ENCODE peak calls at places on chromosomes 16 and 17, in eight cellular contexts. One of them, this sample, is unnamed.

GRCh38 chr17:19464033-19465026 is 53.3 kb downstream of the RNF112 start:
- DNase-seq in T-helper 2 cell: no peak
- DNase-seq in activated T-helper 9 cell treated with anti-CD3 and anti-CD28 coated beads, Interleukin-2, amount 50 U/mL, for 16 hours: no peak
- DNase-seq in naive B cell: no peak
- DNase-seq in B cell: no peak
- DNase-seq in T-helper 1 cell: no peak
- DNase-seq in GM12892: no peak
- DNase-seq in HEK293T: no peak
- DNase-seq in this sample: no peak

GRCh38 chr16:70708381-70709253 is 22.8 kb upstream of the MTSS2 start:
- DNase-seq in T-helper 1 cell: no peak
- DNase-seq in GM12892: no peak
- DNase-seq in activated T-helper 9 cell treated with anti-CD3 and anti-CD28 coated beads, Interleukin-2, amount 50 U/mL, for 16 hours: no peak
- DNase-seq in HEK293T: no peak
- DNase-seq in T-helper 2 cell: no peak
- DNase-seq in B cell: no peak
- DNase-seq in naive B cell: no peak
- DNase-seq in this sample: no peak

GRCh38 chr17:64635647-64636305 is 26.3 kb downstream of the SMURF2 start:
- DNase-seq in activated T-helper 9 cell treated with anti-CD3 and anti-CD28 coated beads, Interleukin-2, amount 50 U/mL, for 16 hours: no peak
- DNase-seq in T-helper 2 cell: no peak
- DNase-seq in naive B cell: no peak
- DNase-seq in B cell: no peak
- DNase-seq in T-helper 1 cell: no peak
- DNase-seq in GM12892: no peak
- DNase-seq in HEK293T: no peak
- DNase-seq in this sample: no peak

GRCh38 chr17:4696432-4696796 is 7.5 kb downstream of the PELP1 start:
- DNase-seq in B cell: no peak
- DNase-seq in T-helper 1 cell: no peak
- DNase-seq in naive B cell: no peak
- DNase-seq in GM12892: no peak
- DNase-seq in HEK293T: no peak
- DNase-seq in T-helper 2 cell: no peak
- DNase-seq in activated T-helper 9 cell treated with anti-CD3 and anti-CD28 coated beads, Interleukin-2, amount 50 U/mL, for 16 hours: no peak
- DNase-seq in this sample: no peak

GRCh38 chr17:68446626-68447041 is 10.7 kb downstream of the WIPI1 start:
- DNase-seq in T-helper 2 cell: no peak
- DNase-seq in GM12892: no peak
- DNase-seq in B cell: no peak
- DNase-seq in activated T-helper 9 cell treated with anti-CD3 and anti-CD28 coated beads, Interleukin-2, amount 50 U/mL, for 16 hours: no peak
- DNase-seq in T-helper 1 cell: no peak
- DNase-seq in naive B cell: no peak
- DNase-seq in HEK293T: no peak
- DNase-seq in this sample: no peak

GRCh38 chr17:80474231-80474932 is 2.0 kb downstream of the NPTX1 start:
- DNase-seq in naive B cell: no peak
- DNase-seq in B cell: no peak
- DNase-seq in T-helper 2 cell: no peak
- DNase-seq in activated T-helper 9 cell treated with anti-CD3 and anti-CD28 coated beads, Interleukin-2, amount 50 U/mL, for 16 hours: no peak
- DNase-seq in HEK293T: peak; percentile 75
- DNase-seq in T-helper 1 cell: no peak
- DNase-seq in GM12892: no peak
- DNase-seq in this sample: no peak

GRCh38 chr16:46839986-46840443 is 9.0 kb upstream of the C16orf87 start:
- DNase-seq in T-helper 1 cell: no peak
- DNase-seq in HEK293T: no peak
- DNase-seq in T-helper 2 cell: no peak
- DNase-seq in activated T-helper 9 cell treated with anti-CD3 and anti-CD28 coated beads, Interleukin-2, amount 50 U/mL, for 16 hours: no peak
- DNase-seq in B cell: no peak
- DNase-seq in naive B cell: no peak
- DNase-seq in GM12892: no peak
- DNase-seq in this sample: no peak

GRCh38 chr16:89861648-89862047 is 11.7 kb upstream of the TCF25 start:
- DNase-seq in activated T-helper 9 cell treated with anti-CD3 and anti-CD28 coated beads, Interleukin-2, amount 50 U/mL, for 16 hours: no peak
- DNase-seq in GM12892: no peak
- DNase-seq in HEK293T: no peak
- DNase-seq in naive B cell: no peak
- DNase-seq in B cell: no peak
- DNase-seq in T-helper 2 cell: no peak
- DNase-seq in T-helper 1 cell: no peak
- DNase-seq in this sample: no peak

GRCh38 chr16:49890876-49891275 is 35.0 kb upstream of the ZNF423 start:
- DNase-seq in T-helper 2 cell: no peak
- DNase-seq in naive B cell: no peak
- DNase-seq in activated T-helper 9 cell treated with anti-CD3 and anti-CD28 coated beads, Interleukin-2, amount 50 U/mL, for 16 hours: no peak
- DNase-seq in HEK293T: peak; percentile 30
- DNase-seq in T-helper 1 cell: no peak
- DNase-seq in GM12892: no peak
- DNase-seq in B cell: no peak
- DNase-seq in this sample: no peak

GRCh38 chr16:68372806-68373205 is 62.0 kb downstream of the PRMT7 start:
- DNase-seq in naive B cell: no peak
- DNase-seq in B cell: no peak
- DNase-seq in activated T-helper 9 cell treated with anti-CD3 and anti-CD28 coated beads, Interleukin-2, amount 50 U/mL, for 16 hours: no peak
- DNase-seq in T-helper 1 cell: no peak
- DNase-seq in GM12892: no peak
- DNase-seq in HEK293T: no peak
- DNase-seq in T-helper 2 cell: no peak
- DNase-seq in this sample: no peak

GRCh38 chr16:84959045-84959576 is 52.2 kb downstream of the ZDHHC7 start:
- DNase-seq in activated T-helper 9 cell treated with anti-CD3 and anti-CD28 coated beads, Interleukin-2, amount 50 U/mL, for 16 hours: no peak
- DNase-seq in T-helper 1 cell: no peak
- DNase-seq in naive B cell: no peak
- DNase-seq in GM12892: no peak
- DNase-seq in B cell: no peak
- DNase-seq in HEK293T: no peak
- DNase-seq in T-helper 2 cell: no peak
- DNase-seq in this sample: no peak

GRCh38 chr16:23650674-23651073 is 9.4 kb downstream of the DCTN5 start:
- DNase-seq in HEK293T: no peak
- DNase-seq in T-helper 2 cell: no peak
- DNase-seq in T-helper 1 cell: no peak
- DNase-seq in activated T-helper 9 cell treated with anti-CD3 and anti-CD28 coated beads, Interleukin-2, amount 50 U/mL, for 16 hours: no peak
- DNase-seq in B cell: no peak
- DNase-seq in GM12892: no peak
- DNase-seq in naive B cell: no peak
- DNase-seq in this sample: no peak

GRCh38 chr16:26735521-26735920 is 331.2 kb upstream of the C16orf82 start:
- DNase-seq in GM12892: no peak
- DNase-seq in T-helper 1 cell: no peak
- DNase-seq in activated T-helper 9 cell treated with anti-CD3 and anti-CD28 coated beads, Interleukin-2, amount 50 U/mL, for 16 hours: no peak
- DNase-seq in B cell: no peak
- DNase-seq in HEK293T: no peak
- DNase-seq in T-helper 2 cell: no peak
- DNase-seq in naive B cell: no peak
- DNase-seq in this sample: no peak

GRCh38 chr17:8728991-8729390 is 15.6 kb downstream of the CCDC42 start:
- DNase-seq in naive B cell: no peak
- DNase-seq in T-helper 1 cell: no peak
- DNase-seq in B cell: no peak
- DNase-seq in HEK293T: no peak
- DNase-seq in activated T-helper 9 cell treated with anti-CD3 and anti-CD28 coated beads, Interleukin-2, amount 50 U/mL, for 16 hours: no peak
- DNase-seq in T-helper 2 cell: no peak
- DNase-seq in GM12892: no peak
- DNase-seq in this sample: no peak